ENCODE peak calls at places on chromosomes 3 and 15, in ten cellular contexts. W, P, G, D, A, I, Z, F, Q and O are unnamed samples.

GRCh38 chr3:161851941-161852566 is 355.4 kb downstream of the OTOL1 start:
- DNase-seq in F (peak; percentile 65), Q (peak; percentile 22), D (no peak), Z (peak; percentile 46), I (no peak), W (peak; percentile 4), G (peak; percentile 12), P (peak; percentile 27), A (peak; percentile 93), O (peak; percentile 59)

GRCh38 chr15:63544253-63545026 is 40.0 kb downstream of the USP3 start:
- DNase-seq in I (no peak), Q (no peak), F (no peak), P (no peak), G (no peak), A (no peak), D (no peak), W (no peak), Z (no peak), O (no peak)

GRCh38 chr3:169771651-169772529 is 1.3 kb upstream of the MYNN start:
- DNase-seq in Q (peak; percentile 65), G (peak; percentile 80), W (peak; percentile 61), Z (peak; percentile 87), F (peak; percentile 75), I (no peak), D (no peak), A (peak; percentile 83), P (peak; percentile 67), O (peak; percentile 77)

GRCh38 chr15:38665586-38665985 is 101.0 kb upstream of the RASGRP1 start:
- DNase-seq in G (no peak), W (no peak), Z (no peak), Q (no peak), A (no peak), I (no peak), F (no peak), D (no peak), P (no peak), O (no peak)

GRCh38 chr3:99885085-99885484 is 67.4 kb downstream of the CMSS1 start:
- DNase-seq in G (no peak), F (no peak), P (no peak), W (no peak), A (no peak), D (no peak), Z (no peak), I (no peak), Q (no peak), O (no peak)

GRCh38 chr3:86785381-86785780 is 205.6 kb downstream of the VGLL3 start:
- DNase-seq in Q (no peak), D (no peak), I (no peak), Z (peak; percentile 66), G (peak; percentile 39), A (no peak), P (peak; percentile 69), W (no peak), F (peak; percentile 66), O (peak; percentile 65)

GRCh38 chr3:45575491-45575923 is 19.0 kb upstream of the LIMD1 start:
- DNase-seq in A (peak; percentile 65), P (peak; percentile 61), D (no peak), Z (peak; percentile 34), G (peak; percentile 67), W (no peak), F (peak; percentile 52), I (no peak), Q (no peak), O (no peak)

GRCh38 chr3:124453221-124453620 is 277.0 kb upstream of the UMPS start:
- DNase-seq in G (no peak), Q (no peak), P (no peak), D (no peak), Z (no peak), I (no peak), F (no peak), A (no peak), W (no peak), O (no peak)

GRCh38 chr15:74134387-74135027 is 4.1 kb downstream of the ISLR2 start:
- DNase-seq in G (no peak), P (peak; percentile 45), A (peak; percentile 95), Q (no peak), F (peak; percentile 74), Z (no peak), I (no peak), W (no peak), D (no peak), O (no peak)

GRCh38 chr3:186790261-186790981 is 7.0 kb downstream of the EIF4A2 start:
- DNase-seq in A (peak; percentile 71), Q (no peak), I (no peak), F (peak; percentile 83), G (no peak), Z (peak; percentile 55), P (peak; percentile 35), D (no peak), W (no peak), O (peak; percentile 72)

GRCh38 chr3:17801131-17801530 is 58.7 kb upstream of the TBC1D5 start:
- DNase-seq in F (no peak), A (no peak), Z (no peak), P (no peak), I (no peak), W (no peak), D (no peak), G (no peak), Q (no peak), O (no peak)

GRCh38 chr3:114619771-114620170 is 325.9 kb downstream of the TIGIT start:
- DNase-seq in Q (no peak), I (no peak), W (no peak), P (no peak), G (no peak), F (no peak), Z (no peak), A (no peak), D (no peak), O (no peak)

GRCh38 chr3:156274791-156275190 is 154.4 kb downstream of the KCNAB1 start:
- DNase-seq in Z (no peak), G (no peak), I (no peak), P (no peak), Q (no peak), D (no peak), W (no peak), A (no peak), F (no peak), O (no peak)

GRCh38 chr15:74252291-74253080 is 16.4 kb downstream of the CCDC33 start:
- DNase-seq in W (no peak), G (no peak), I (no peak), A (no peak), Z (peak; percentile 34), D (no peak), P (peak; percentile 51), Q (no peak), F (peak; percentile 46), O (peak; percentile 63)

GRCh38 chr3:171044828-171045793 is 18.6 kb upstream of the SLC2A2 start:
- DNase-seq in D (no peak), Q (no peak), A (no peak), W (no peak), F (peak; percentile 92), Z (peak; percentile 86), G (peak; percentile 16), I (no peak), P (peak; percentile 90), O (peak; percentile 91)

GRCh38 chr15:101464246-101464998 is 25.1 kb downstream of the PCSK6 start:
- DNase-seq in P (no peak), D (no peak), A (peak; percentile 26), Q (no peak), I (no peak), F (no peak), Z (no peak), W (no peak), G (no peak), O (peak; percentile 25)

GRCh38 chr3:61608072-61608471 is 46.7 kb downstream of the PTPRG start:
- DNase-seq in A (no peak), D (no peak), I (no peak), Q (no peak), F (no peak), G (no peak), Z (no peak), P (no peak), W (no peak), O (no peak)
- H3K4me3 ChIP-seq in A (no peak overlapping the region), D (no peak overlapping the region), I (no peak overlapping the region), Q (no peak overlapping the region), F (no peak overlapping the region), G (no peak overlapping the region), Z (no peak overlapping the region), P (no peak overlapping the region), W (no peak overlapping the region), O (no peak overlapping the region)

DNA sequence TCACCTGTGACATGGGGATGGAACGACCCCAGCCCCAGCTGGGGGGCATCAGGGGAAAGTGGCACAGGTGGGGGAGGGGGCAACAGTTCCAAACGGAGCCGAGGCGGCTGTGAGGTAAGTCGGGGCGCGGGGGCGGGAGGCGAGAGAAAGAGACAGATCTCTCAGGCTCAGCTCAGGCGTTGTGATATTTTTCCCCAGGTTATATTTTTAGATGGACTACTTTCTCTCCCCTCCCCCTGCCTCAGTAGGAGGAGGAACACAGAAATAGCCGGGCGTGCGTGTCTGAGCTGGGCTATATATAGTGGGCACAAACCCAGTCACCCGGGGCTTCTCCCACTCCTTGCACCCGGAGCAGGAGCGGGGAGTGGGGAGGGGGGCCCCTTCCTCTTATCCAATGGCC is 91.0 kb upstream of the LINGO1 start:
- DNase-seq in I (no peak), W (no peak), Z (no peak), P (no peak), G (no peak), D (no peak), A (no peak), Q (no peak), F (no peak), O (no peak)
- TF ChIP-seq CTCF in I (no peak), W (no peak), Z (no peak), P (no peak), G (no peak), D (no peak), A (no peak), Q (no peak), F (no peak), O (no peak)

GRCh38 chr15:44726136-44726535 is 10.2 kb upstream of the TRIM69 start:
- DNase-seq in F (peak; percentile 39), G (no peak), Q (no peak), P (peak; percentile 38), I (no peak), A (no peak), W (no peak), D (no peak), Z (peak; percentile 30), O (peak; percentile 33)
- H3K4me3 ChIP-seq in F (no peak overlapping the region), G (no peak overlapping the region), Q (no peak overlapping the region), P (peak overlapping the region; percentile 41), I (peak overlapping the region; percentile 10), A (no peak overlapping the region), W (no peak overlapping the region), D (no peak overlapping the region), Z (no peak overlapping the region), O (no peak overlapping the region)

GRCh38 chr3:52851348-52851747 is 16.5 kb upstream of the MUSTN1 start:
- DNase-seq in A (peak; percentile 90), D (no peak), F (peak; percentile 76), P (peak; percentile 56), Z (peak; percentile 55), I (peak; percentile 30), G (peak; percentile 11), Q (peak; percentile 87), W (peak; percentile 37), O (peak; percentile 49)
- TF ChIP-seq CTCF in A (peak; percentile 87), D (peak; percentile 47), F (peak; percentile 54), P (peak; percentile 70), Z (peak; percentile 41), I (peak; percentile 47), G (peak; percentile 68), Q (peak; percentile 62), W (peak; percentile 80), O (peak; percentile 50)

DNA sequence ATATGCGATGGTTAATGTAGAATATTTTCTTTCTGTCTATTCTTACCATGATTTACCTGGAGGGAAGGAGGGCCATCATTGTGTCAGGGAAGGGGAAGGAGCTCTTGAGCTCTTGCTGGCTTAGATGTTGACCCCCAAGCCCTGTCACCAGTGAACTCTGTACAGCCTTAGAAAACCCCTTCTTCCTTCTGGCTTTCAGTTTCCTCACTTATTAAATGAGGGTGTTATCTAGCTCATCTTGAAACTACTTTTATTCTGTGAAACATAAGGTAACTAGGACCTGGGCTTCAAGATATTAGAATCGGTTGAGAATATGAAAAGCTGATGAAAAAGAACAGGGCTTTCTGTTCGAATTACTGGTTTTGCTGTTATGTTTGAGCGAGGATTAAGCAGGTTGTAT is 25.1 kb upstream of the UTS2B start:
- DNase-seq in D (no peak), W (no peak), F (no peak), P (no peak), A (no peak), I (no peak), Q (no peak), Z (no peak), G (no peak), O (no peak)
- H3K4me3 ChIP-seq in D (no peak overlapping the region), W (no peak overlapping the region), F (no peak overlapping the region), P (no peak overlapping the region), A (no peak overlapping the region), I (no peak overlapping the region), Q (no peak overlapping the region), Z (no peak overlapping the region), G (no peak overlapping the region), O (no peak overlapping the region)